ENCODE peak calls at places on chromosomes 5 and 9, in five cellular contexts. M is GM12878, C is SK-N-SH, F is HepG2, G is HCT116. H is an unnamed sample.

GRCh38 chr5:176921669-176922196 is 22.6 kb upstream of the HK3 start:
- DNase-seq in C (no peak), M (no peak), G (no peak), F (no peak), H (no peak)

GRCh38 chr5:71482132-71482531 is 26.7 kb downstream of the BDP1 start:
- DNase-seq in F (peak; percentile 59), G (no peak), C (no peak), M (no peak), H (no peak)

GRCh38 chr9:37622462-37622861 is 28.3 kb upstream of the FRMPD1 start:
- DNase-seq in M (no peak), F (no peak), C (peak; percentile 49), G (no peak), H (no peak)

GRCh38 chr9:68552700-68553099 is 12.0 kb upstream of the TMEM252 start:
- DNase-seq in C (no peak), F (no peak), M (no peak), G (no peak), H (no peak)

GRCh38 chr5:154321546-154321945 is 124.3 kb upstream of the SAP30L start:
- DNase-seq in G (no peak), F (no peak), M (no peak), C (no peak), H (no peak)

GRCh38 chr5:116410345-116410890 is 164.2 kb downstream of the SEMA6A start:
- DNase-seq in M (no peak), G (no peak), F (no peak), C (no peak), H (no peak)

GRCh38 chr5:107472620-107473064 is 198.1 kb downstream of the EFNA5 start:
- DNase-seq in F (no peak), G (no peak), C (no peak), M (no peak), H (no peak)

GRCh38 chr5:31445041-31445600 is 86.8 kb downstream of the DROSHA start:
- DNase-seq in M (no peak), G (no peak), C (no peak), F (no peak), H (no peak)

GRCh38 chr5:181181650-181182565 is 23.1 kb downstream of the TRIM7 start:
- DNase-seq in F (peak; percentile 74), G (peak; percentile 76), C (peak; percentile 71), M (no peak), H (no peak)

GRCh38 chr5:43313854-43314457 is 744 bp upstream of the HMGCS1 start:
- DNase-seq in F (no peak), C (no peak), G (no peak), M (no peak), H (no peak)

GRCh38 chr9:113901196-113901818 is 25.2 kb downstream of the ZNF618 start:
- DNase-seq in C (no peak), G (no peak), M (no peak), F (no peak), H (no peak)

GRCh38 chr5:135375040-135375439 is 24.0 kb downstream of the MACROH2A1 start:
- DNase-seq in G (no peak), M (no peak), C (no peak), F (no peak), H (no peak)

GRCh38 chr5:99379187-99379586 is 450.4 kb upstream of the CHD1 start:
- DNase-seq in F (no peak), C (no peak), M (no peak), G (no peak), H (no peak)

GRCh38 chr5:56815657-56816545 is 552 bp downstream of the MAP3K1 start:
- DNase-seq in G (no peak), C (peak; percentile 62), M (no peak), F (no peak), H (no peak)

GRCh38 chr5:132501961-132502931 is 11.7 kb upstream of the IRF1 start:
- DNase-seq in C (no peak), M (no peak), F (peak; percentile 41), G (no peak), H (no peak)

GRCh38 chr5:159601216-159601615 is 270.9 kb upstream of the IL12B start:
- DNase-seq in C (no peak), G (no peak), M (no peak), F (no peak), H (no peak)

GRCh38 chr9:98867434-98868168 is 60.1 kb downstream of the GALNT12 start:
- DNase-seq in F (no peak), G (no peak), C (no peak), M (no peak), H (no peak)

GRCh38 chr5:173726848-173727557 is 110.6 kb upstream of the BOD1 start:
- DNase-seq in C (no peak), M (no peak), F (no peak), G (no peak), H (no peak)

GRCh38 chr5:138454121-138454520 is 11.2 kb upstream of the EGR1 start:
- DNase-seq in M (no peak), F (no peak), C (no peak), G (no peak), H (no peak)

GRCh38 chr9:94847486-94847885 is 121.0 kb downstream of the AOPEP start:
- DNase-seq in G (no peak), F (no peak), M (no peak), C (no peak), H (no peak)

GRCh38 chr5:56471707-56472106 is 238.6 kb upstream of the ANKRD55 start:
- DNase-seq in M (no peak), F (peak; percentile 35), G (no peak), C (no peak), H (no peak)

GRCh38 chr9:109171926-109172325 is 4.9 kb upstream of the FRRS1L start:
- DNase-seq in G (no peak), F (no peak), C (no peak), M (no peak), H (no peak)

GRCh38 chr5:93665649-93666048 is 75.8 kb downstream of the POU5F2 start:
- DNase-seq in C (peak; percentile 5), G (no peak), M (no peak), F (no peak), H (no peak)

GRCh38 chr5:96597441-96598020 is 64.6 kb upstream of the CAST start:
- DNase-seq in C (no peak), F (no peak), G (no peak), M (no peak), H (peak; percentile 51)

DNA sequence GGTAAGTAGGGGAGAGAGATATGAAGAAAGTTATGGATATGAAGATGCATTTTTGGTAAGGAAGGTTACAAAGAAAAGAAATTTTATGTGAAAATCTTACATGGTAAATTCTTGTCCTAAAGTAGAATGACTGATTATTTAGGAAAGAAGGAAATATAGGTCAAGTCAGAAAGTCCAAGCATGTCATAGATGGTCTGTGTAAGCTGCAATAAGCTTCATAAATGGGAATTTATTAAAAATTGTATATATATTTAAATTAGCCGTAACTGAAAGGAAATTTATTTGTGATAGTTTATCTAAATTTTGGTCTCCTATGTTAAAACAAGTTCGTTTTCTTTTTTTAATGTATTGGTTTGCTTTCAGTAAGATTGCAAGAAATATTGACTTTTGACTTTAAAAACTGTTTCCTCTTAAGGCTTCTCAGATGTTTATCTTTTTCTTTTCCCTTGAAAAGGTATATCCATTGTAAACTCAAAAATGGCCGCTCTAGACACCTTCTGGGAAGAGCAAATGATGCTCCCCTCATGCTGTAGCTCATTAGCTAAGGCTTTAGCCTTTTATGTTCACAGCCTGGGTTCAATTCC is 46.8 kb upstream of the HAPLN1 start:
- DNase-seq in G (peak; percentile 19), M (no peak), F (no peak), C (no peak), H (no peak)
- TF ChIP-seq REST in G (no peak), M (no peak), F (no peak), C (no peak), H (no peak)

DNA sequence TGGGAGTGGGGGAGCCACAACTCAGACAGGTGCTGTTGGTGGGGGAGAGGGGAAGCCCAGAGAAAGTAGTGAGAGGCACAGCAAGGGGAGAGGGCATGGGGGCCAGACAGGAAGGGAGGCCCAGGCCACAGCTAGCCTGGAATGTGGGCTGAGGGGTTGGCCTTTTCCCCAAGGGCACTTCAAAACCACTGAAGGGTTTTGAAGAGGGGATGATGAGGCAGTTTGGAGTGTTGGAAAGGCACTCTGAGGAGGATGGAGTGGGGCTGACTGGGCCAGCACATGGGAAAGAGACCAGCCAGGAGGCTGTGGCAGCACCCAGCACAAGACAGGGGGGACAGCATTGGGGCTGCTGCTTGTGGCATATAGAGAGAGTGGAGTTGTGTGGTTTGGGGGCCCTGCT is 3.8 kb downstream of the PSD2 start:
- DNase-seq in G (no peak), C (no peak), M (no peak), F (no peak), H (no peak)
- H3K27me3 ChIP-seq in G (peaks cover 52% of the 10 kb centered on the region), C (peaks cover 73% of the 10 kb centered on the region), M (peaks cover 18% of the 10 kb centered on the region), F (peaks cover 66% of the 10 kb centered on the region), H (peaks cover 16% of the 10 kb centered on the region)

GRCh38 chr5:78235289-78235688 is 59.2 kb downstream of the AP3B1 start:
- DNase-seq in F (no peak), C (no peak), G (no peak), M (no peak), H (no peak)

GRCh38 chr5:78232163-78232562 is 62.3 kb downstream of the AP3B1 start:
- DNase-seq in M (no peak), F (no peak), C (no peak), G (no peak), H (no peak)

GRCh38 chr5:78237911-78238310 is 56.6 kb downstream of the AP3B1 start:
- DNase-seq in F (no peak), G (no peak), C (no peak), M (no peak), H (no peak)

GRCh38 chr5:78234804-78235203 is 59.7 kb downstream of the AP3B1 start:
- DNase-seq in F (no peak), M (no peak), C (no peak), G (no peak), H (no peak)

DNA sequence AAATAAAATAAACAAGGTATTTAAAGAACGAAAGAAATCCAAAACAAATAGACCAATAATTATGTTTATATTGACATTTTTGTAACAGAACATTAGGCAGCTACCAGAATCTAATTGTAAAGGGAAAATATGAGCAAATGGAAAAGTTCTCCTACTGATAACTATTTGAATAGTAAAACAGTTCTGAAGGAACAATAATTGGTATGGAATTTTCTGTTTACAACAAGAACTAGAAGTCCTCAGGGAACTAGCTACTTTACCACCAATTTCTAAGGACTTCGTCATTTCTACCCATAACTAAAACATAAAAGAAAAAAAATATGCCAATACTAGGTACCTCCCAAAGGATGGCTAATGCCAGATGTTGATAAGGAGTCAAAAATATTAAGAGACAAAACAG is 58.5 kb downstream of the AP3B1 start:
- DNase-seq in C (no peak), M (no peak), G (no peak), F (no peak), H (no peak)
- TF ChIP-seq CTCF in C (no peak), M (no peak), G (no peak), F (no peak), H (no peak)

GRCh38 chr5:13708906-13709305 is 235.6 kb downstream of the DNAH5 start:
- DNase-seq in M (no peak), G (no peak), F (no peak), C (no peak), H (no peak)
- TF ChIP-seq REST in M (no peak), G (no peak), F (no peak), C (no peak), H (no peak)

H was measured in Panc1.